ENCODE peak calls at places on chromosomes 2 and 18, in ten cellular contexts. N is stimulated activated CD4-positive, alpha-beta T cell treated with anti-CD3 and anti-CD28 coated beads, Interleukin-2, amount 100 ng/mL, for 48 hours; J is NCI-H510A treated with DMSO at 0.1 percent for 48 hours; A is brain pericyte; U is RWPE1; X is NCI-H1417; V is amniotic stem cell; O is ovary; R is activated gamma-delta T cell treated with anti-CD3 and anti-CD28 coated beads, Interleukin-2, amount 50 U/mL, for 16 hours; D is GM12865. H is an unnamed sample.

GRCh38 chr18:48743046-48743445 is 204.2 kb downstream of the CTIF start:
- DNase-seq in J (no peak), D (no peak), A (no peak), O (peak), V (no peak), U (no peak), N (no peak), X (no peak), R (no peak), H (peak)

GRCh38 chr2:23480991-23481797 is 96.2 kb downstream of the KLHL29 start:
- DNase-seq in R (no peak), V (no peak), O (no peak), X (peak), D (no peak), J (no peak), U (peak), A (no peak), N (no peak), H (no peak)

GRCh38 chr2:221444106-221444505 is 128.0 kb downstream of the EPHA4 start:
- DNase-seq in A (no peak), X (no peak), J (no peak), N (no peak), R (no peak), U (peak), D (no peak), V (no peak), O (no peak), H (no peak)

GRCh38 chr2:117108741-117109267 is 705.7 kb upstream of the DDX18 start:
- DNase-seq in X (no peak), O (no peak), U (no peak), A (no peak), D (no peak), N (no peak), R (no peak), V (no peak), J (no peak), H (no peak)

GRCh38 chr2:5391361-5391760 is 300.8 kb upstream of the SOX11 start:
- DNase-seq in U (no peak), A (no peak), R (no peak), J (peak), O (peak), N (no peak), X (peak), V (no peak), D (no peak), H (no peak)

GRCh38 chr2:137842430-137842829 is 121.8 kb upstream of the HNMT start:
- DNase-seq in A (no peak), V (no peak), O (no peak), N (no peak), U (no peak), R (no peak), D (no peak), J (no peak), X (no peak), H (no peak)

GRCh38 chr2:16270441-16270840 is 330.1 kb downstream of the MYCN start:
- DNase-seq in A (no peak), D (no peak), X (no peak), R (no peak), N (no peak), O (no peak), U (no peak), J (no peak), V (no peak), H (no peak)

GRCh38 chr2:85242321-85242720 is 85.5 kb downstream of the TGOLN2 start:
- DNase-seq in O (no peak), D (no peak), R (no peak), V (no peak), U (no peak), N (no peak), J (no peak), A (no peak), X (no peak), H (no peak)

GRCh38 chr2:99933894-99934650 is 208.3 kb downstream of the AFF3 start:
- DNase-seq in U (no peak), N (no peak), D (peak), A (no peak), X (no peak), R (no peak), V (no peak), J (no peak), O (no peak), H (no peak)

GRCh38 chr2:114068438-114068837 is 178.5 kb downstream of the ACTR3 start:
- DNase-seq in J (no peak), R (no peak), V (no peak), D (peak), N (no peak), A (no peak), O (no peak), U (no peak), X (no peak), H (no peak)

GRCh38 chr18:50289103-50289433 is 1.6 kb upstream of the CXXC1 start:
- DNase-seq in X (no peak), J (no peak), V (no peak), A (no peak), R (no peak), U (no peak), N (no peak), D (no peak), O (no peak), H (no peak)

GRCh38 chr2:207239754-207240494 is 74.2 kb upstream of the KLF7 start:
- DNase-seq in X (peak), U (no peak), D (no peak), N (no peak), R (no peak), A (no peak), O (no peak), V (no peak), J (peak), H (no peak)

GRCh38 chr18:45456076-45457066 is 158.9 kb upstream of the SLC14A2 start:
- DNase-seq in D (peak), R (no peak), X (peak), A (no peak), O (no peak), U (no peak), V (no peak), J (no peak), N (no peak), H (no peak)

GRCh38 chr2:115163572-115163971 is 721.1 kb downstream of the DPP10 start:
- DNase-seq in D (no peak), R (no peak), N (no peak), J (peak), A (no peak), V (no peak), O (no peak), X (peak), U (no peak), H (no peak)

GRCh38 chr2:65688166-65688886 is 255.9 kb upstream of the SPRED2 start:
- DNase-seq in R (no peak), A (no peak), O (no peak), V (no peak), D (no peak), J (no peak), U (no peak), N (no peak), X (no peak), H (no peak)

GRCh38 chr2:80530442-80531064 is 226.0 kb upstream of the LRRTM1 start:
- DNase-seq in V (no peak), R (no peak), X (no peak), D (peak), J (no peak), U (no peak), O (no peak), N (no peak), A (no peak), H (no peak)

GRCh38 chr2:48428449-48428848 is 101.5 kb upstream of the STON1 start:
- DNase-seq in X (no peak), D (no peak), A (no peak), U (no peak), J (no peak), V (no peak), N (no peak), O (no peak), R (no peak), H (no peak)

GRCh38 chr2:160306985-160307384 is 106.9 kb upstream of the ITGB6 start:
- DNase-seq in D (no peak), N (no peak), V (no peak), J (no peak), A (no peak), O (peak), R (no peak), U (no peak), X (no peak), H (peak)

GRCh38 chr2:197498627-197498936 is 1.1 kb downstream of the HSPD1 start:
- DNase-seq in O (no peak), A (no peak), J (no peak), X (no peak), U (no peak), V (no peak), N (no peak), D (no peak), R (no peak), H (no peak)

GRCh38 chr2:158025263-158025996 is 76.2 kb upstream of the UPP2 start:
- DNase-seq in D (no peak), V (no peak), U (no peak), R (no peak), A (peak), J (no peak), X (no peak), N (no peak), O (no peak), H (no peak)

GRCh38 chr18:74623047-74623816 is 25.6 kb downstream of the ZNF407 start:
- DNase-seq in D (no peak), N (no peak), X (peak), J (peak), U (no peak), V (no peak), R (no peak), A (no peak), O (no peak), H (peak)

GRCh38 chr2:217653240-217653639 is 349.6 kb downstream of the TNS1 start:
- DNase-seq in J (no peak), X (no peak), O (peak), U (peak), N (no peak), A (no peak), R (no peak), V (peak), D (no peak), H (peak)

H was measured in SK-MEL-5.